ENCODE peak calls at places on chromosome 22, in four cellular contexts. K is effector memory CD4-positive, alpha-beta T cell; N is body of pancreas; Z is psoas muscle. J is an unnamed sample. For H3K4me1 and H3K27me3, the result is how much of the 10 kb centered on the place peaks cover.

GRCh38 chr22:45329536-45329936 is 19.8 kb downstream of the FAM118A start:
- DNase-seq in Z (peak), N (peak), K (no peak), J (no peak)

GRCh38 chr22:33923660-33924246 is 3.5 kb upstream of the LARGE1 start:
- DNase-seq in Z (no peak), K (no peak), N (peak), J (peak)

GRCh38 chr22:46068908-46069481 is 81.3 kb upstream of the PPARA start:
- DNase-seq in Z (no peak), N (peak), K (no peak), J (no peak)

GRCh38 chr22:42091446-42091764 is 833 bp upstream of the NDUFA6 start:
- DNase-seq in K (no peak), Z (no peak), N (no peak), J (no peak)

GRCh38 chr22:47631571-47632102 is 869.2 kb downstream of the TBC1D22A start:
- DNase-seq in N (no peak), Z (no peak), K (no peak), J (no peak)

GRCh38 chr22:45844009-45844408 is 133.0 kb downstream of the WNT7B start:
- DNase-seq in N (no peak), K (no peak), Z (no peak), J (no peak)

GRCh38 chr22:50016988-50017700 is 4.6 kb upstream of the IL17REL start:
- DNase-seq in Z (no peak), K (no peak), N (peak), J (no peak)

GRCh38 chr22:37195921-37196320 is 7.9 kb upstream of the C1QTNF6 start:
- DNase-seq in K (no peak), N (no peak), Z (no peak), J (no peak)

GRCh38 chr22:49934891-49935557 is 16.6 kb downstream of the CRELD2 start:
- DNase-seq in Z (peak), N (peak), K (peak), J (no peak)

GRCh38 chr22:35684270-35684700 is 33.4 kb upstream of the APOL5 start:
- DNase-seq in K (no peak), N (peak), Z (no peak), J (no peak)

GRCh38 chr22:36577019-36577418 is 48.1 kb upstream of the EIF3D start:
- DNase-seq in Z (no peak), K (no peak), N (no peak), J (no peak)

GRCh38 chr22:17057959-17058814 is 26.6 kb upstream of the IL17RA start:
- DNase-seq in Z (peak), K (no peak), N (peak), J (no peak)

GRCh38 chr22:50206599-50206998 is 5.8 kb downstream of the SELENOO start:
- DNase-seq in Z (peak), K (no peak), N (peak), J (peak)

GRCh38 chr22:33095661-33096060 is 37.5 kb upstream of the SYN3 start:
- DNase-seq in Z (no peak), N (no peak), K (no peak), J (no peak)

GRCh38 chr22:21448627-21449416 is 18.4 kb upstream of the TMEM191C start:
- DNase-seq in N (peak), Z (peak), K (no peak), J (no peak)

DNA sequence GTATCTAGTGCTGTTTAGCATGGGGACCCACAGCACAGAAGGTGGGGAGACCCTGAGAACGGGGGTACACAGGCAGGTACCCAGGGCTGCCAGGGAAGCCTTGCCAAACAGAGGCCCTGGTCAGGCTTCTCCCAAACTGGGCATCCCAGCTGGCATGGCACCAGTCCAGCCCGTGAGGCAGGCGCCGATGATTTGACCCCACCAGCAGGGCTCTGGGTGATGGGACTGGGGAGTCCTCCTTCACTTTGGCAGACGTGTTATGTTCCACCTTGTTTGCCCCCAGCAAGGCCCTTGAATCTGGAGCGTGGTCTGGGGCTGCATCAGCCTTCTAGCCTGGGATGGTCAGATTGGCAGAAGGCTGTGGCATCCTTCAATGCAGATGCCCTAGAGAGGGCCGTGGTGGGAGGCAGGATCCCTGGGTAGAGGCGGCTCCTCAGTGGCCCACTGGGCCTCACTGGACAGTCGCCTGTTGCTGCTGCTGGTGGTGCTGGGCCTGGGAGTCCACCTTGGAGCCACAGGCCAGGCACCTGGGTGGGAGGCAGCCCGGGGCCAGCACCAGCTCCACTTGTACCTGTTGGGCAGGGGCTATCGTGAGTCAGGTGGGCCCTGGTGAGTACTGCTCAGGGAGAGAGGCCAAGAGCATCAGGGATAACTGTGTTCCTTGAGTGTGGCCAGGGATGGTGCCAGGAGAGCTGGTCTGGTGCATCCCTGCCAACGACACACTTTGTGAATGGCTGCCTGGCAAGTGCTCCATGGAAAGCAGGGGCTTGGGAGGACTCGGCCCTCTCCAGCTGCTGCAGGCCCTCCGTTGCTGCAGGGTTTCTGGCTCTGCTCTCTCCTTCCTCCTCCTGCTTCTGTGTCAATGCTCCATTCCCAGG is 3.3 kb downstream of the ADORA2A start:
- DNase-seq in N (no peak), Z (no peak), K (no peak), J (no peak)
- H3K4me1 ChIP-seq in N (under half), Z (under half), K (half or more), J (half or more)

DNA sequence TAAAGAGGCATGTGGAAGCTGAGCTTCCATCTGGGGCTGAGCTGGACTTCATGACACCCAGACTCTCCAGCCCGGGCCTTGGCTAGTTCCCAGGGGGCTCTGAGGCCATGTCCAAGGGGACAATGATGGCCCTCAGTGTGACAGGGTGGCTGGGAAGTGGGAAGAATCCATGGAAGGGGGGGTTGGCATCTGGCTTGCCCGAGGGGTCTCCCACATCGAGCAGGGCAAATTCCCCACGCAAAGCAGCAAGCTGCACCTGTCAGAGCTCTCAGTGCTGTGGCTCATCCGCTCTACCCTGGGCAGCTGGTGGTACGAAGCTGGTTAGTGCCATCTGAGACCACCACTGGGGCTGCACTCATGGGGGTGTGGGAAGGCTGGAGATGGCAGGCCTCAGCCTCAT is 9.4 kb upstream of the AP1B1 start:
- DNase-seq in Z (no peak), N (no peak), K (no peak), J (no peak)
- H3K27me3 ChIP-seq in Z (under half), N (under half), K (under half), J (under half)

GRCh38 chr22:44173154-44173553 is 7.6 kb upstream of the PARVG start:
- DNase-seq in K (no peak), Z (no peak), N (no peak), J (no peak)
- H3K4me1 ChIP-seq in K (under half), Z (under half), N (under half), J (under half)

DNA sequence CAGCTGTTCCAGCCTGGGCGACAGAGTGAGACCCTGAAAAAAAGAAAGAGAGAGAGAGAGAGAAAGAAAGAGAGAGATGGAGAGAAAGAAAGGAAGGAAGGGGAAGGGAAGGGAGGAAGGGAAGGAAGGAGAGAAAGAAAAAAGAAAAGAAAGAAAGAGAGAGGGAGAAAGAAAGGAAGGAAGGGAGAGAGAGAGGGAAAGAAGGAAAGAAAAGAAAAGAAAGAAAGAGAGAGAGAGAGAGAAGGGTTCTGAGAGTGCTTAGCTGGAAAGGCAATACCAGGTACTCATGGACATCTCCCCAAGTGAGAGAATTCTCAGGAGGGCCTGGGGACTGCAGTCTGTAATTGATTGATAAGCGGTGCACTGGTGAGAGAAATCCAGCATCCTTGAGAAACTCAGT is 12.8 kb upstream of the PRAME start:
- DNase-seq in Z (no peak), N (no peak), K (no peak), J (no peak)
- H3K27me3 ChIP-seq in Z (under half), N (under half), K (under half), J (under half)

GRCh38 chr22:27113211-27114030 is 456.0 kb downstream of the MIAT start:
- DNase-seq in N (peak), K (no peak), Z (peak), J (peak)

GRCh38 chr22:27115410-27115809 is 458.0 kb downstream of the MIAT start:
- DNase-seq in Z (no peak), N (no peak), K (no peak), J (no peak)

GRCh38 chr22:27115816-27116256 is 458.4 kb downstream of the MIAT start:
- DNase-seq in Z (no peak), K (no peak), N (peak), J (no peak)

GRCh38 chr22:27112273-27112672 is 454.9 kb downstream of the MIAT start:
- DNase-seq in N (no peak), Z (no peak), K (no peak), J (no peak)

DNA sequence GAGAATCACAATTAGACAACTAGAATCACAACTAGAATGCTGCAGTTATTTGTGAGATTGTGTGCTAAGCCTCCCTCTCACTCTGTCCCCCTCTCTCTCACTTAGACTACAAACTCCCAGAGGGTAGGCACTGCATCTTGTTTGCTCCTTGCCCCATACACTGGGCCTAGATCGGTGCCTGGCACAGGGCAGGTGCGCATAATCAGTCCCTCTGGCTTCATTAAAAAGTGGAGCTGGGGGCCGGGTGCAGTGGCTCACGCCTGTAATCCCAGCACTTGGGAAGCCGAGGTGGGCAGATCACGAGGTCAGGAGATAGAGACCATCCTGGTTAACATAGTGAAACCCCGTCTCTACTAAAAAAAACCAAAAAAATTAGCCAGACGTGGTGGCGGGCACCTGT is 456.8 kb downstream of the MIAT start:
- DNase-seq in K (no peak), Z (no peak), N (no peak), J (no peak)
- H3K4me1 ChIP-seq in K (under half), Z (under half), N (under half), J (under half)

GRCh38 chr22:28002863-28003565 is 84.0 kb upstream of the PITPNB start:
- DNase-seq in Z (no peak), N (no peak), K (no peak), J (no peak)
- H3K27me3 ChIP-seq in Z (under half), N (under half), K (under half), J (under half)

GRCh38 chr22:30940655-30941362 is 27.8 kb downstream of the MORC2 start:
- DNase-seq in Z (no peak), N (no peak), K (no peak), J (no peak)

GRCh38 chr22:30943368-30943767 is 25.2 kb downstream of the MORC2 start:
- DNase-seq in N (no peak), K (peak), Z (no peak), J (no peak)

GRCh38 chr22:30944986-30945385 is 23.6 kb downstream of the MORC2 start:
- DNase-seq in Z (no peak), K (no peak), N (no peak), J (no peak)

GRCh38 chr22:30945653-30946052 is 22.9 kb downstream of the MORC2 start:
- DNase-seq in K (no peak), Z (no peak), N (no peak), J (no peak)

GRCh38 chr22:30941363-30941740 is 27.2 kb downstream of the MORC2 start:
- DNase-seq in K (no peak), N (no peak), Z (no peak), J (no peak)
- H3K4me1 ChIP-seq in K (half or more), N (under half), Z (under half), J (under half)

GRCh38 chr22:38951734-38952133 is 5.7 kb upstream of the APOBEC3A start:
- DNase-seq in Z (no peak), K (no peak), N (peak), J (no peak)

GRCh38 chr22:38949889-38950405 is 7.5 kb upstream of the APOBEC3A start:
- DNase-seq in Z (no peak), N (peak), K (no peak), J (no peak)

GRCh38 chr22:38952382-38952993 is 4.9 kb upstream of the APOBEC3A start:
- DNase-seq in K (no peak), Z (no peak), N (peak), J (no peak)

GRCh38 chr22:38948181-38948940 is 9.0 kb upstream of the APOBEC3A start:
- DNase-seq in Z (no peak), K (no peak), N (peak), J (no peak)

DNA sequence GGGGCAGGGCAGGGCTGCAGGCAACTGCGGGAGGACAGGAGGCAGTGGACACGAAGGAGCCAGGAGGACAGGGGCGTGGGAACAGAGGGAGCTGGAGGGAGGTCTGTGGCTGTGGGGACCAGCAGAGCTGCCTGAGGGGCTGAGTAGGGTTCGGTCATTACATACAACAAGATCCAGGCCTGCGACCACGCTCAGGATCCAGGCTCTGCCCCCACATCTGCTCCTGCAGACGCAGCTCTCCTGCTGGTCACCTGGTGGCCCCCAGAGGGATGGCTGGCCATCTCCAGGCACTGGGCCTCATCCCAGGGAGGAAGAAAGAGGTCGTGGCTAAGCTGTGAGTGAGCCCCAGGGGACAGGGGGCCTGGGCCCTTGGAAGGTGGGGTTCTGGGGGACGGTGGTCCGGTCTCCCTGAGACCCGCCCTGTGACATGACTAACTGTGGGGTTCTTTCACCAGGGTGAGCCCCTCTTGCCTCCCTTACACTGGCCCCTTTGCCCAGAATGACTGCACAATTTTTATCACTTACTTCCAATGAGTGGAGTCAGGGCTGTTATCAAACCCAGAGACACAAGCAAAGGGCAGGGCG is 6.8 kb upstream of the APOBEC3A start:
- DNase-seq in Z (no peak), K (no peak), N (peak), J (no peak)
- H3K27me3 ChIP-seq in Z (under half), K (under half), N (under half), J (under half)